ENCODE peak calls at places on chromosomes 7 and 10, in nine cellular contexts. P is HCT116; W is KBM-7; U is stimulated activated naive B cell treated with anti-CD40 and anti-IgM and Interleukin-4, amounts not matched to agents 10 μg/mL and 1 μg/mL and 100 μg/mL, for 72 hours; Y is activated T-cell treated with anti-CD3 and anti-CD28 coated beads, Interleukin-2, amount 50 U/mL, for 48 hours; J is LoVo; G is COR-L47; B is CD8-positive, alpha-beta memory T cell; N is IMR-90. T is an unnamed sample.

GRCh38 chr10:13681095-13681494 is 94.3 kb downstream of the PRPF18 start:
- DNase-seq in P (no peak), W (no peak), U (no peak), Y (no peak), J (no peak), G (no peak), B (no peak), N (no peak), T (peak)

GRCh38 chr7:107025449-107026103 is 18.9 kb upstream of the PRKAR2B start:
- DNase-seq in P (no peak), W (no peak), U (no peak), Y (no peak), J (no peak), G (no peak), B (no peak), N (peak), T (peak)

GRCh38 chr10:97498841-97499560 is at the start of gene UBTD1:
- DNase-seq in P (no peak), W (peak), U (no peak), Y (peak), J (no peak), G (no peak), B (peak), N (peak), T (peak)

GRCh38 chr7:123916240-123916724 is 8.8 kb upstream of the SPAM1 start:
- DNase-seq in P (peak), W (peak), U (no peak), Y (no peak), J (peak), G (peak), B (no peak), N (peak), T (peak)

GRCh38 chr7:37916673-37917660 is at the start of gene SFRP4:
- DNase-seq in P (peak), W (peak), U (no peak), Y (peak), J (peak), G (peak), B (no peak), N (peak), T (peak)

GRCh38 chr10:50637003-50637579 is 13.3 kb upstream of the SGMS1 start:
- DNase-seq in P (no peak), W (no peak), U (no peak), Y (no peak), J (no peak), G (no peak), B (no peak), N (peak), T (no peak)

GRCh38 chr10:58859541-58859940 is 316.9 kb upstream of the PHYHIPL start:
- DNase-seq in P (no peak), W (no peak), U (no peak), Y (no peak), J (no peak), G (no peak), B (no peak), N (peak), T (no peak)

GRCh38 chr10:27620425-27621397 is 116.6 kb downstream of the RAB18 start:
- DNase-seq in P (no peak), W (no peak), U (no peak), Y (no peak), J (no peak), G (no peak), B (no peak), N (peak), T (peak)

GRCh38 chr10:75972494-75973276 is 541.3 kb downstream of the LRMDA start:
- DNase-seq in P (no peak), W (no peak), U (no peak), Y (no peak), J (no peak), G (peak), B (no peak), N (peak), T (no peak)

GRCh38 chr10:96275685-96276418 is 4.5 kb upstream of the BLNK start:
- DNase-seq in P (no peak), W (no peak), U (no peak), Y (no peak), J (no peak), G (no peak), B (no peak), N (no peak), T (peak)

GRCh38 chr7:11331128-11332102 is 357.7 kb downstream of the PHF14 start:
- DNase-seq in P (no peak), W (no peak), U (no peak), Y (no peak), J (no peak), G (no peak), B (no peak), N (no peak), T (no peak)

GRCh38 chr7:151456276-151456675 is 16.3 kb upstream of the CRYGN start:
- DNase-seq in P (no peak), W (no peak), U (no peak), Y (peak), J (no peak), G (no peak), B (no peak), N (no peak), T (no peak)

GRCh38 chr7:25726180-25726579 is 425.8 kb upstream of the NFE2L3 start:
- DNase-seq in P (no peak), W (no peak), U (no peak), Y (no peak), J (no peak), G (no peak), B (no peak), N (no peak), T (no peak)

GRCh38 chr7:113504142-113504541 is 385.8 kb upstream of the SMIM30 start:
- DNase-seq in P (no peak), W (no peak), U (no peak), Y (no peak), J (no peak), G (no peak), B (no peak), N (no peak), T (no peak)

GRCh38 chr10:101046332-101047238 is 15.2 kb upstream of the KAZALD1 start:
- DNase-seq in P (no peak), W (no peak), U (no peak), Y (no peak), J (no peak), G (no peak), B (no peak), N (peak), T (no peak)

GRCh38 chr7:42972703-42973500 is 40.7 kb downstream of the MRPL32 start:
- DNase-seq in P (no peak), W (no peak), U (no peak), Y (no peak), J (no peak), G (no peak), B (no peak), N (peak), T (no peak)

GRCh38 chr10:43026039-43026973 is 50.6 kb upstream of the RET start:
- DNase-seq in P (no peak), W (no peak), U (no peak), Y (no peak), J (no peak), G (no peak), B (no peak), N (no peak), T (peak)

GRCh38 chr7:40694991-40695390 is 560.2 kb downstream of the SUGCT start:
- DNase-seq in P (no peak), W (no peak), U (no peak), Y (no peak), J (no peak), G (no peak), B (no peak), N (no peak), T (no peak)

GRCh38 chr7:79090543-79090942 is 362.9 kb downstream of the MAGI2 start:
- DNase-seq in P (no peak), W (no peak), U (no peak), Y (no peak), J (no peak), G (no peak), B (no peak), N (peak), T (no peak)

GRCh38 chr7:100867796-100868485 is 754 bp downstream of the TRIP6 start:
- DNase-seq in P (no peak), W (no peak), U (no peak), Y (no peak), J (no peak), G (no peak), B (no peak), N (no peak), T (no peak)

GRCh38 chr7:122762071-122762470 is 59.3 kb upstream of the RNF148 start:
- DNase-seq in P (no peak), W (no peak), U (no peak), Y (no peak), J (no peak), G (no peak), B (no peak), N (no peak), T (no peak)

GRCh38 chr10:128429835-128430513 is 303.8 kb upstream of the MKI67 start:
- DNase-seq in P (no peak), W (no peak), U (no peak), Y (no peak), J (no peak), G (no peak), B (no peak), N (no peak), T (no peak)

T was measured in T47D.